ENCODE peak calls at places on chromosomes 13 and 19, in seven cellular contexts. One of them, this sample, is unnamed.
A peak's percentile ranks its signal among the peaks of the same experiment; 100 is the strongest.

GRCh38 chr13:24875566-24875965 is 111.6 kb downstream of the RNF17 start:
- DNase-seq in WERI-Rb-1: no peak
- DNase-seq in breast epithelium: no peak
- DNase-seq in colonic mucosa: no peak
- DNase-seq in left ventricle myocardium inferior: no peak
- DNase-seq in AG04450: no peak
- DNase-seq in CD8-positive, alpha-beta T cell: no peak
- DNase-seq in this sample: no peak

GRCh38 chr13:97282705-97283104 is 60.6 kb downstream of the MBNL2 start:
- DNase-seq in colonic mucosa: no peak
- DNase-seq in AG04450: no peak
- DNase-seq in CD8-positive, alpha-beta T cell: no peak
- DNase-seq in left ventricle myocardium inferior: no peak
- DNase-seq in breast epithelium: no peak
- DNase-seq in WERI-Rb-1: no peak
- DNase-seq in this sample: no peak

GRCh38 chr19:38020331-38020730 is 113.3 kb downstream of the SIPA1L3 start:
- DNase-seq in left ventricle myocardium inferior: no peak
- DNase-seq in CD8-positive, alpha-beta T cell: no peak
- DNase-seq in WERI-Rb-1: no peak
- DNase-seq in AG04450: no peak
- DNase-seq in colonic mucosa: no peak
- DNase-seq in breast epithelium: no peak
- DNase-seq in this sample: no peak

GRCh38 chr13:107767119-107767518 is 448.2 kb downstream of the LIG4 start:
- DNase-seq in colonic mucosa: no peak
- DNase-seq in AG04450: no peak
- DNase-seq in WERI-Rb-1: no peak
- DNase-seq in left ventricle myocardium inferior: no peak
- DNase-seq in CD8-positive, alpha-beta T cell: no peak
- DNase-seq in breast epithelium: no peak
- DNase-seq in this sample: no peak

GRCh38 chr19:24054044-24054935 is 32.7 kb upstream of the ZNF254 start:
- DNase-seq in breast epithelium: no peak
- DNase-seq in left ventricle myocardium inferior: no peak
- DNase-seq in colonic mucosa: no peak
- DNase-seq in CD8-positive, alpha-beta T cell: no peak
- DNase-seq in WERI-Rb-1: no peak
- DNase-seq in AG04450: peak; percentile 58
- DNase-seq in this sample: no peak

GRCh38 chr19:13604902-13605586 is 98.8 kb upstream of the CACNA1A start:
- DNase-seq in breast epithelium: no peak
- DNase-seq in colonic mucosa: no peak
- DNase-seq in WERI-Rb-1: no peak
- DNase-seq in CD8-positive, alpha-beta T cell: no peak
- DNase-seq in AG04450: no peak
- DNase-seq in left ventricle myocardium inferior: no peak
- DNase-seq in this sample: no peak

GRCh38 chr19:18439025-18439909 is 1.3 kb upstream of the ISYNA1 start:
- DNase-seq in breast epithelium: no peak
- DNase-seq in colonic mucosa: no peak
- DNase-seq in CD8-positive, alpha-beta T cell: no peak
- DNase-seq in left ventricle myocardium inferior: no peak
- DNase-seq in WERI-Rb-1: no peak
- DNase-seq in AG04450: no peak
- DNase-seq in this sample: no peak

GRCh38 chr19:55080915-55081772 is 5.5 kb downstream of the EPS8L1 start:
- DNase-seq in left ventricle myocardium inferior: peak; percentile 73
- DNase-seq in AG04450: no peak
- DNase-seq in WERI-Rb-1: peak; percentile 95
- DNase-seq in CD8-positive, alpha-beta T cell: peak; percentile 84
- DNase-seq in colonic mucosa: peak; percentile 96
- DNase-seq in breast epithelium: peak; percentile 74
- DNase-seq in this sample: peak; percentile 73

GRCh38 chr19:56294557-56294956 is 20.1 kb downstream of the ZSCAN5A start:
- DNase-seq in breast epithelium: no peak
- DNase-seq in colonic mucosa: no peak
- DNase-seq in WERI-Rb-1: no peak
- DNase-seq in AG04450: no peak
- DNase-seq in left ventricle myocardium inferior: no peak
- DNase-seq in CD8-positive, alpha-beta T cell: no peak
- DNase-seq in this sample: no peak

GRCh38 chr13:19910336-19911072 is 47.1 kb upstream of the ZMYM5 start:
- DNase-seq in left ventricle myocardium inferior: no peak
- DNase-seq in AG04450: no peak
- DNase-seq in colonic mucosa: peak; percentile 51
- DNase-seq in breast epithelium: no peak
- DNase-seq in WERI-Rb-1: no peak
- DNase-seq in CD8-positive, alpha-beta T cell: no peak
- DNase-seq in this sample: no peak

GRCh38 chr19:6224308-6224675 is 55.5 kb downstream of the MLLT1 start:
- DNase-seq in AG04450: no peak
- DNase-seq in left ventricle myocardium inferior: no peak
- DNase-seq in WERI-Rb-1: no peak
- DNase-seq in colonic mucosa: no peak
- DNase-seq in CD8-positive, alpha-beta T cell: no peak
- DNase-seq in breast epithelium: no peak
- DNase-seq in this sample: peak; percentile 23

GRCh38 chr19:55447421-55448174 is 4.5 kb upstream of the SHISA7 start:
- DNase-seq in CD8-positive, alpha-beta T cell: no peak
- DNase-seq in WERI-Rb-1: no peak
- DNase-seq in breast epithelium: no peak
- DNase-seq in left ventricle myocardium inferior: no peak
- DNase-seq in colonic mucosa: no peak
- DNase-seq in AG04450: no peak
- DNase-seq in this sample: no peak

GRCh38 chr13:26379831-26380230 is 125.9 kb downstream of the CDK8 start:
- DNase-seq in CD8-positive, alpha-beta T cell: no peak
- DNase-seq in left ventricle myocardium inferior: no peak
- DNase-seq in breast epithelium: no peak
- DNase-seq in AG04450: no peak
- DNase-seq in WERI-Rb-1: no peak
- DNase-seq in colonic mucosa: no peak
- DNase-seq in this sample: no peak

GRCh38 chr19:20968092-20968491 is 45.0 kb downstream of the ZNF85 start:
- DNase-seq in colonic mucosa: no peak
- DNase-seq in left ventricle myocardium inferior: no peak
- DNase-seq in breast epithelium: no peak
- DNase-seq in CD8-positive, alpha-beta T cell: no peak
- DNase-seq in AG04450: no peak
- DNase-seq in WERI-Rb-1: no peak
- DNase-seq in this sample: no peak

GRCh38 chr13:109145631-109146030 is 516.2 kb downstream of the MYO16 start:
- DNase-seq in left ventricle myocardium inferior: no peak
- DNase-seq in CD8-positive, alpha-beta T cell: no peak
- DNase-seq in breast epithelium: no peak
- DNase-seq in colonic mucosa: peak; percentile 35
- DNase-seq in AG04450: peak; percentile 44
- DNase-seq in WERI-Rb-1: peak; percentile 68
- DNase-seq in this sample: peak; percentile 42

GRCh38 chr19:19677579-19677978 is 8.9 kb downstream of the ZNF101 start:
- DNase-seq in breast epithelium: no peak
- DNase-seq in left ventricle myocardium inferior: no peak
- DNase-seq in WERI-Rb-1: no peak
- DNase-seq in colonic mucosa: no peak
- DNase-seq in AG04450: no peak
- DNase-seq in CD8-positive, alpha-beta T cell: no peak
- DNase-seq in this sample: no peak

GRCh38 chr19:13012690-13013608 is 17.7 kb downstream of the NFIX start:
- DNase-seq in left ventricle myocardium inferior: peak; percentile 63
- DNase-seq in colonic mucosa: peak; percentile 85
- DNase-seq in breast epithelium: no peak
- DNase-seq in WERI-Rb-1: peak; percentile 50
- DNase-seq in AG04450: no peak
- DNase-seq in CD8-positive, alpha-beta T cell: no peak
- DNase-seq in this sample: no peak

GRCh38 chr19:33864311-33864850 is 67.7 kb downstream of the KCTD15 start:
- DNase-seq in colonic mucosa: peak; percentile 35
- DNase-seq in left ventricle myocardium inferior: no peak
- DNase-seq in AG04450: no peak
- DNase-seq in breast epithelium: no peak
- DNase-seq in CD8-positive, alpha-beta T cell: no peak
- DNase-seq in WERI-Rb-1: no peak
- DNase-seq in this sample: no peak

GRCh38 chr19:8610041-8610927 is at the start of gene ADAMTS10:
- DNase-seq in WERI-Rb-1: peak; percentile 30
- DNase-seq in CD8-positive, alpha-beta T cell: peak; percentile 29
- DNase-seq in colonic mucosa: peak; percentile 26
- DNase-seq in AG04450: no peak
- DNase-seq in left ventricle myocardium inferior: peak; percentile 51
- DNase-seq in breast epithelium: no peak
- DNase-seq in this sample: no peak

GRCh38 chr19:49637865-49638350 is 2.0 kb downstream of the RRAS start:
- DNase-seq in left ventricle myocardium inferior: peak; percentile 92
- DNase-seq in AG04450: no peak
- DNase-seq in breast epithelium: peak; percentile 73
- DNase-seq in CD8-positive, alpha-beta T cell: no peak
- DNase-seq in colonic mucosa: peak; percentile 94
- DNase-seq in WERI-Rb-1: peak; percentile 57
- DNase-seq in this sample: peak; percentile 92

GRCh38 chr13:45728759-45729158 is 26.6 kb downstream of the CBY2 start:
- DNase-seq in breast epithelium: no peak
- DNase-seq in CD8-positive, alpha-beta T cell: no peak
- DNase-seq in WERI-Rb-1: no peak
- DNase-seq in AG04450: no peak
- DNase-seq in left ventricle myocardium inferior: no peak
- DNase-seq in colonic mucosa: no peak
- DNase-seq in this sample: no peak

GRCh38 chr13:22926176-22927007 is 254.4 kb upstream of the SGCG start:
- DNase-seq in AG04450: no peak
- DNase-seq in CD8-positive, alpha-beta T cell: no peak
- DNase-seq in breast epithelium: peak; percentile 79
- DNase-seq in colonic mucosa: peak; percentile 79
- DNase-seq in left ventricle myocardium inferior: peak; percentile 82
- DNase-seq in WERI-Rb-1: no peak
- DNase-seq in this sample: peak; percentile 85

GRCh38 chr13:20264271-20265018 is 32.3 kb upstream of the GJB6 start:
- DNase-seq in CD8-positive, alpha-beta T cell: no peak
- DNase-seq in breast epithelium: no peak
- DNase-seq in AG04450: no peak
- DNase-seq in WERI-Rb-1: no peak
- DNase-seq in colonic mucosa: no peak
- DNase-seq in left ventricle myocardium inferior: no peak
- DNase-seq in this sample: no peak

GRCh38 chr13:51776179-51776578 is 27.8 kb downstream of the DHRS12 start:
- DNase-seq in colonic mucosa: no peak
- DNase-seq in left ventricle myocardium inferior: no peak
- DNase-seq in WERI-Rb-1: no peak
- DNase-seq in AG04450: no peak
- DNase-seq in CD8-positive, alpha-beta T cell: no peak
- DNase-seq in breast epithelium: no peak
- DNase-seq in this sample: no peak

GRCh38 chr13:27977476-27978300 is 8.6 kb upstream of the CDX2 start:
- DNase-seq in left ventricle myocardium inferior: no peak
- DNase-seq in breast epithelium: no peak
- DNase-seq in AG04450: no peak
- DNase-seq in CD8-positive, alpha-beta T cell: no peak
- DNase-seq in colonic mucosa: peak; percentile 28
- DNase-seq in WERI-Rb-1: no peak
- DNase-seq in this sample: no peak

GRCh38 chr19:6006896-6007295 is 29.0 kb upstream of the RANBP3 start:
- DNase-seq in left ventricle myocardium inferior: no peak
- DNase-seq in colonic mucosa: no peak
- DNase-seq in AG04450: no peak
- DNase-seq in WERI-Rb-1: no peak
- DNase-seq in breast epithelium: no peak
- DNase-seq in CD8-positive, alpha-beta T cell: no peak
- DNase-seq in this sample: no peak

DNA sequence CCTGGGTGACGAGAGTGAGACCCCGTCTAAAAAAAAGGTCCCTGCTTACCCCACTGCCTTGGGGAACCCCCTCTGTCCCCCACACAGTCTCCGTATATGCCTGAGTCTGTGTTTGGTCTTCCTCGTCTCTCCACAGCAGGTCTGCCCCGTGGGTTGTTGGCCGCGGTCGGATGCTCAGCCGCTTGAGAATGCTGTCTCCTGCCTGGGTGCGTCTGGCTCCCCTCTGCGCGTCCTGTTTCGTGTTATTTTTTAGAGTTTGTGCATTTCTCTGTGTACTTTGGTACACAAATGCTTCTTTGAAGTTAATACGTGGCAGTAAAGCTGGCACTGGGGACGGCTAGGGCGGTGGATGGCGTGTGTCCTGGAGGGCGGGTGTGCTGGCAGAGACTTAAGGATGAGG is 34.9 kb downstream of the KDM4B start:
- DNase-seq in left ventricle myocardium inferior: no peak
- DNase-seq in CD8-positive, alpha-beta T cell: no peak
- DNase-seq in WERI-Rb-1: no peak
- DNase-seq in breast epithelium: no peak
- DNase-seq in colonic mucosa: no peak
- DNase-seq in AG04450: no peak
- DNase-seq in this sample: no peak
- H3K27ac ChIP-seq in left ventricle myocardium inferior: no peak overlapping the region
- H3K27ac ChIP-seq in CD8-positive, alpha-beta T cell: no peak overlapping the region
- H3K27ac ChIP-seq in WERI-Rb-1: no peak overlapping the region
- H3K27ac ChIP-seq in breast epithelium: no peak overlapping the region
- H3K27ac ChIP-seq in colonic mucosa: no peak overlapping the region
- H3K27ac ChIP-seq in AG04450: no peak overlapping the region
- H3K27ac ChIP-seq in this sample: no peak overlapping the region

DNA sequence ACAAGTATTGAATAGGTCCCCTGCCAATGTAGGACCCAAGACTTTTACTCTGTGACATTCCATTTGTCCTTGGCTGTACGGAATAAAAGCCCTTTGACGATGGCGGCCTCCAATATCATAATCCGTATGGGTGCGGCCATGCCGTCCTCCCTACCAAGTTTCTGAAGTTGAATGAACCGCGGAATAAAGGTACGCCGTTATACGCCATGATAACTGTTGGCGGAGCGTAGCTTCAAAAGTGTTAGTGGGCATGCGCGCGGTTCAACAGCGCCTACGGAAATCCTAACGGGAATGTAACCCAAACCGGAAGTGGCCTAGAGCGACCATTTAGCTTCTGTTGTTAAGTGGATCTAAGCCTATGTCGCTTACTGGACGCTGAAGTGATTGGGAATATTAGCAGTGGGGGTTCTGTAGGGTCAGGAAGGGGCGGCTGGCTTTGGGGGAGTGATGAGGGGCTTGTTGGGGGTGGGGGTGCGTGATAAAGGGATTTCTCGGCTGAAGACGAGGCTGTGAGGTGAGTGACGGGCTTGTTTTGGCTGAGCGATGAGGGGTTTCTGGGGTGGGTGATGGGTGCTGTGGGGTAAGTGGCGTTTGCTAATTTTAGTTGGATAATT is at the start of gene ZNF175:
- DNase-seq in CD8-positive, alpha-beta T cell: peak; percentile 81
- DNase-seq in AG04450: peak; percentile 90
- DNase-seq in left ventricle myocardium inferior: peak; percentile 95
- DNase-seq in colonic mucosa: peak; percentile 96
- DNase-seq in breast epithelium: peak; percentile 88
- DNase-seq in WERI-Rb-1: peak; percentile 93
- DNase-seq in this sample: peak; percentile 97
- TF ChIP-seq CTCF in CD8-positive, alpha-beta T cell: no peak
- TF ChIP-seq CTCF in AG04450: no peak
- TF ChIP-seq CTCF in left ventricle myocardium inferior: no peak
- TF ChIP-seq CTCF in colonic mucosa: no peak
- TF ChIP-seq CTCF in breast epithelium: no peak
- TF ChIP-seq CTCF in WERI-Rb-1: no peak
- TF ChIP-seq CTCF in this sample: no peak

GRCh38 chr19:53068199-53068598 is 23.7 kb downstream of the ERVV-2 start:
- DNase-seq in left ventricle myocardium inferior: no peak
- DNase-seq in WERI-Rb-1: no peak
- DNase-seq in breast epithelium: no peak
- DNase-seq in AG04450: no peak
- DNase-seq in colonic mucosa: no peak
- DNase-seq in CD8-positive, alpha-beta T cell: no peak
- DNase-seq in this sample: no peak
- H3K9me3 ChIP-seq in left ventricle myocardium inferior: peaks cover 82% of the 10 kb centered on the region
- H3K9me3 ChIP-seq in WERI-Rb-1: peaks cover 15% of the 10 kb centered on the region
- H3K9me3 ChIP-seq in breast epithelium: peaks cover 95% of the 10 kb centered on the region
- H3K9me3 ChIP-seq in AG04450: peaks cover 71% of the 10 kb centered on the region
- H3K9me3 ChIP-seq in colonic mucosa: peaks cover 20% of the 10 kb centered on the region
- H3K9me3 ChIP-seq in CD8-positive, alpha-beta T cell: peaks cover 46% of the 10 kb centered on the region
- H3K9me3 ChIP-seq in this sample: peaks cover 22% of the 10 kb centered on the region

GRCh38 chr19:1271528-1272422 is 2.6 kb downstream of the CIRBP start:
- DNase-seq in colonic mucosa: no peak
- DNase-seq in breast epithelium: no peak
- DNase-seq in left ventricle myocardium inferior: no peak
- DNase-seq in AG04450: no peak
- DNase-seq in CD8-positive, alpha-beta T cell: no peak
- DNase-seq in WERI-Rb-1: no peak
- DNase-seq in this sample: peak; percentile 42
- H3K27ac ChIP-seq in colonic mucosa: no peak overlapping the region
- H3K27ac ChIP-seq in breast epithelium: peak overlapping the region; percentile 100
- H3K27ac ChIP-seq in left ventricle myocardium inferior: peak overlapping the region; percentile 100
- H3K27ac ChIP-seq in AG04450: no peak overlapping the region
- H3K27ac ChIP-seq in CD8-positive, alpha-beta T cell: no peak overlapping the region
- H3K27ac ChIP-seq in WERI-Rb-1: peak overlapping the region; percentile 1
- H3K27ac ChIP-seq in this sample: peak overlapping the region; percentile 97

This sample was measured in heart right ventricle.